ENCODE peak calls at places on chromosomes 6 and 20, in seven cellular contexts. M, T, Z, H, B, Y and E are unnamed samples.

GRCh38 chr6:90175627-90176538 is 120.8 kb downstream of the BACH2 start:
- DNase-seq in H (no peak), T (peak; percentile 44), Z (no peak), M (no peak), B (no peak), Y (peak; percentile 29), E (no peak)

GRCh38 chr20:53698321-53698978 is 104.8 kb upstream of the ZNF217 start:
- DNase-seq in B (no peak), T (no peak), M (no peak), Z (no peak), H (no peak), Y (no peak), E (no peak)

GRCh38 chr6:112501705-112502104 is 154.6 kb downstream of the RFPL4B start:
- DNase-seq in B (peak; percentile 71), Z (peak; percentile 81), Y (no peak), M (no peak), H (no peak), T (no peak), E (no peak)

GRCh38 chr6:50842446-50842845 is 23.8 kb downstream of the TFAP2B start:
- DNase-seq in Z (no peak), B (no peak), M (no peak), H (peak; percentile 59), T (no peak), Y (no peak), E (no peak)

GRCh38 chr6:129567374-129567773 is 142.6 kb downstream of the ARHGAP18 start:
- DNase-seq in H (peak; percentile 63), M (no peak), T (peak; percentile 33), Z (peak; percentile 60), B (peak; percentile 31), Y (no peak), E (no peak)

GRCh38 chr6:107114872-107115694 is at the start of gene BEND3:
- DNase-seq in H (no peak), M (peak; percentile 63), T (peak; percentile 36), B (no peak), Y (peak; percentile 51), Z (peak; percentile 22), E (no peak)

GRCh38 chr6:153301602-153302001 is 170.5 kb upstream of the RGS17 start:
- DNase-seq in T (no peak), B (no peak), H (peak; percentile 37), M (no peak), Y (no peak), Z (no peak), E (no peak)

GRCh38 chr6:15901141-15902115 is 227.5 kb upstream of the MYLIP start:
- DNase-seq in M (no peak), T (peak; percentile 39), H (no peak), Y (no peak), Z (no peak), B (no peak), E (no peak)

GRCh38 chr6:34920097-34920496 is 31.0 kb downstream of the ANKS1A start:
- DNase-seq in Y (no peak), T (no peak), B (no peak), H (no peak), M (no peak), Z (no peak), E (no peak)

GRCh38 chr6:83192456-83192855 is 609 bp downstream of the PGM3 start:
- DNase-seq in Y (no peak), B (no peak), H (no peak), M (no peak), T (peak; percentile 12), Z (peak; percentile 23), E (peak; percentile 80)

GRCh38 chr6:116176596-116176995 is 50.7 kb upstream of the COL10A1 start:
- DNase-seq in Y (no peak), M (no peak), T (no peak), B (no peak), H (no peak), Z (no peak), E (no peak)

GRCh38 chr6:130167655-130168054 is 55.1 kb downstream of the SAMD3 start:
- DNase-seq in T (no peak), M (no peak), Z (peak; percentile 86), B (no peak), H (no peak), Y (no peak), E (no peak)

GRCh38 chr6:39430968-39431523 is 108.5 kb upstream of the KCNK16 start:
- DNase-seq in Y (no peak), M (peak; percentile 72), B (no peak), H (peak; percentile 62), Z (peak; percentile 19), T (peak; percentile 37), E (no peak)

GRCh38 chr6:579339-579738 is 77.6 kb downstream of the HUS1B start:
- DNase-seq in T (no peak), H (no peak), Z (peak; percentile 74), M (no peak), B (no peak), Y (no peak), E (peak; percentile 34)

GRCh38 chr6:142945446-142946180 is 637 bp upstream of the HIVEP2 start:
- DNase-seq in B (no peak), Z (no peak), Y (peak; percentile 40), H (no peak), M (no peak), T (no peak), E (peak; percentile 65)

GRCh38 chr6:13554929-13555333 is 19.5 kb upstream of the SIRT5 start:
- DNase-seq in T (no peak), M (peak; percentile 66), Y (no peak), H (peak; percentile 80), B (no peak), Z (peak; percentile 7), E (no peak)

GRCh38 chr20:34562643-34563042 is 4.1 kb downstream of the MAP1LC3A start:
- DNase-seq in B (no peak), Z (peak; percentile 25), T (peak; percentile 35), M (no peak), H (peak; percentile 66), Y (no peak), E (peak; percentile 20)

GRCh38 chr20:15039088-15039762 is 701.8 kb upstream of the FLRT3 start:
- DNase-seq in Y (no peak), B (no peak), H (no peak), M (no peak), Z (no peak), T (peak; percentile 41), E (no peak)

GRCh38 chr6:165266236-165267025 is 43.0 kb downstream of the C6orf118 start:
- DNase-seq in T (no peak), B (no peak), H (no peak), Z (no peak), M (no peak), Y (no peak), E (no peak)

GRCh38 chr6:137728386-137729349 is 138.4 kb upstream of the TNFAIP3 start:
- DNase-seq in M (no peak), T (peak; percentile 94), B (no peak), H (no peak), Z (peak; percentile 87), Y (no peak), E (no peak)

GRCh38 chr6:116040980-116041379 is 19.7 kb downstream of the FRK start:
- DNase-seq in Y (no peak), Z (no peak), B (no peak), H (no peak), M (no peak), T (no peak), E (no peak)

GRCh38 chr20:58711266-58712051 is 18.9 kb downstream of the NPEPL1 start:
- DNase-seq in B (no peak), T (no peak), Z (no peak), M (peak; percentile 55), Y (no peak), H (peak; percentile 22), E (no peak)

GRCh38 chr6:104711371-104711770 is 148.3 kb downstream of the HACE1 start:
- DNase-seq in Y (no peak), H (no peak), B (no peak), T (peak; percentile 69), Z (peak; percentile 88), M (no peak), E (peak; percentile 51)

GRCh38 chr20:63176035-63176434 is 39.9 kb downstream of the YTHDF1 start:
- DNase-seq in M (no peak), Y (no peak), Z (peak; percentile 12), H (no peak), B (no peak), T (no peak), E (no peak)

GRCh38 chr20:61948586-61949362 is 116.9 kb downstream of the TAF4 start:
- DNase-seq in Z (no peak), H (no peak), M (peak; percentile 17), B (no peak), Y (no peak), T (no peak), E (no peak)

GRCh38 chr6:20838113-20838512 is 303.9 kb downstream of the CDKAL1 start:
- DNase-seq in T (no peak), H (no peak), Y (no peak), B (no peak), M (no peak), Z (no peak), E (no peak)

GRCh38 chr6:151044465-151045441 is 179.3 kb downstream of the MTHFD1L start:
- DNase-seq in B (no peak), M (peak; percentile 91), Z (peak; percentile 95), T (peak; percentile 100), Y (no peak), H (no peak), E (no peak)

GRCh38 chr20:59322813-59323469 is 22.5 kb downstream of the EDN3 start:
- DNase-seq in Z (no peak), M (no peak), T (no peak), H (no peak), B (no peak), Y (no peak), E (no peak)

GRCh38 chr6:157228421-157229218 is 94.7 kb downstream of the TMEM242 start:
- DNase-seq in M (peak; percentile 52), T (no peak), H (no peak), B (peak; percentile 58), Z (no peak), Y (no peak), E (no peak)

GRCh38 chr6:29584821-29585220 is at the start of gene OR2H2:
- DNase-seq in B (no peak), Y (no peak), Z (no peak), H (no peak), M (no peak), T (no peak), E (no peak)

GRCh38 chr6:168383062-168383854 is 57.7 kb upstream of the SMOC2 start:
- DNase-seq in Z (no peak), H (no peak), T (no peak), Y (no peak), M (no peak), B (no peak), E (no peak)

GRCh38 chr6:148169701-148170100 is 172.9 kb upstream of the SASH1 start:
- DNase-seq in Z (no peak), H (no peak), B (no peak), T (no peak), Y (no peak), M (no peak), E (no peak)

GRCh38 chr6:106924699-106925523 is 49.6 kb downstream of the CD24 start:
- DNase-seq in M (no peak), Z (no peak), Y (no peak), T (peak; percentile 17), H (no peak), B (no peak), E (no peak)

GRCh38 chr6:112027942-112028674 is 25.8 kb upstream of the CCN6 start:
- DNase-seq in T (no peak), M (no peak), Y (no peak), B (no peak), Z (peak; percentile 50), H (no peak), E (no peak)

GRCh38 chr20:57262244-57263126 is 4.0 kb downstream of the BMP7 start:
- DNase-seq in Z (no peak), M (no peak), H (peak; percentile 46), T (no peak), Y (no peak), B (no peak), E (no peak)

GRCh38 chr6:136728033-136728939 is 64.0 kb downstream of the MAP3K5 start:
- DNase-seq in T (no peak), B (no peak), Z (no peak), Y (no peak), H (no peak), M (no peak), E (no peak)

GRCh38 chr6:45428734-45429133 is 51.0 kb upstream of the SUPT3H start:
- DNase-seq in H (no peak), M (no peak), B (no peak), Y (no peak), T (no peak), Z (no peak), E (no peak)

GRCh38 chr6:44133003-44133931 is 5.9 kb downstream of the TMEM63B start:
- DNase-seq in Y (no peak), M (peak; percentile 80), B (peak; percentile 35), T (no peak), Z (peak; percentile 65), H (peak; percentile 59), E (peak; percentile 30)